ENCODE peak calls at places on chromosomes 2 and 18, in six cellular contexts. M is activated B cell treated with CpG ODN at 0.5 μM for 24 hours, K is cardiac muscle cell, G is GM13976, C is B cell, S is dorsolateral prefrontal cortex. U is an unnamed sample.

GRCh38 chr2:11749646-11750349 is 3.4 kb downstream of the LPIN1 start:
- DNase-seq in M (no peak), K (no peak), G (peak), C (no peak), S (no peak), U (no peak)

GRCh38 chr2:76711490-76711889 is 810.7 kb downstream of the LRRTM4 start:
- DNase-seq in M (no peak), K (no peak), G (no peak), C (no peak), S (no peak), U (no peak)

GRCh38 chr2:225041871-225042799 is at the start of gene DOCK10:
- DNase-seq in M (peak), K (peak), G (peak), C (peak), S (peak), U (peak)

GRCh38 chr2:211035548-211036185 is 479.3 kb downstream of the CPS1 start:
- DNase-seq in M (no peak), K (peak), G (no peak), C (no peak), S (no peak), U (no peak)

GRCh38 chr2:174512345-174512744 is 25.5 kb upstream of the GPR155 start:
- DNase-seq in M (no peak), K (no peak), G (no peak), C (no peak), S (no peak), U (no peak)

GRCh38 chr2:14747447-14747846 is 114.9 kb downstream of the LRATD1 start:
- DNase-seq in M (no peak), K (no peak), G (no peak), C (no peak), S (no peak), U (no peak)

GRCh38 chr2:25618676-25619075 is 54.7 kb downstream of the DTNB start:
- DNase-seq in M (no peak), K (peak), G (no peak), C (no peak), S (no peak), U (no peak)

GRCh38 chr2:239267411-239267941 is 133.3 kb downstream of the HDAC4 start:
- DNase-seq in M (peak), K (peak), G (peak), C (peak), S (no peak), U (peak)

GRCh38 chr2:67515021-67515420 is 117.9 kb downstream of the ETAA1 start:
- DNase-seq in M (no peak), K (no peak), G (no peak), C (no peak), S (no peak), U (no peak)

GRCh38 chr2:148971547-148971946 is 67.0 kb upstream of the LYPD6B start:
- DNase-seq in M (no peak), K (no peak), G (peak), C (no peak), S (no peak), U (no peak)

GRCh38 chr2:205747827-205748386 is 65.6 kb downstream of the NRP2 start:
- DNase-seq in M (no peak), K (no peak), G (no peak), C (no peak), S (no peak), U (no peak)

GRCh38 chr2:201261471-201261870 is 1.1 kb downstream of the CASP8 start:
- DNase-seq in M (no peak), K (no peak), G (no peak), C (no peak), S (no peak), U (peak)

GRCh38 chr2:66095820-66096219 is 339.1 kb upstream of the MEIS1 start:
- DNase-seq in M (no peak), K (no peak), G (no peak), C (no peak), S (no peak), U (no peak)

GRCh38 chr2:20165677-20166509 is 59.0 kb downstream of the SDC1 start:
- DNase-seq in M (no peak), K (no peak), G (peak), C (no peak), S (no peak), U (peak)

GRCh38 chr18:74689251-74689650 is 91.6 kb downstream of the ZNF407 start:
- DNase-seq in M (no peak), K (peak), G (no peak), C (no peak), S (no peak), U (no peak)

GRCh38 chr2:176398783-176399182 is 129.5 kb downstream of the MTX2 start:
- DNase-seq in M (no peak), K (peak), G (no peak), C (no peak), S (no peak), U (no peak)

GRCh38 chr2:202135111-202135874 is 62.2 kb downstream of the KIAA2012 start:
- DNase-seq in M (no peak), K (peak), G (no peak), C (no peak), S (no peak), U (no peak)

GRCh38 chr18:46764586-46764985 is 7.7 kb upstream of the ST8SIA5 start:
- DNase-seq in M (no peak), K (no peak), G (no peak), C (no peak), S (no peak), U (no peak)

GRCh38 chr2:170505631-170506270 is 209.4 kb upstream of the SP5 start:
- DNase-seq in M (no peak), K (peak), G (no peak), C (no peak), S (peak), U (peak)

GRCh38 chr2:85564144-85564563 is 2.9 kb upstream of the GGCX start:
- DNase-seq in M (no peak), K (no peak), G (peak), C (peak), S (no peak), U (no peak)

GRCh38 chr2:27737676-27738348 is 33.7 kb upstream of the MRPL33 start:
- DNase-seq in M (no peak), K (peak), G (no peak), C (no peak), S (no peak), U (no peak)

GRCh38 chr18:7844017-7844416 is 276.9 kb downstream of the PTPRM start:
- DNase-seq in M (no peak), K (peak), G (no peak), C (no peak), S (no peak), U (no peak)

GRCh38 chr2:140905078-140905781 is 1225.6 kb downstream of the LRP1B start:
- DNase-seq in M (no peak), K (no peak), G (no peak), C (no peak), S (no peak), U (no peak)

GRCh38 chr2:149904352-149904751 is 316.8 kb upstream of the MMADHC start:
- DNase-seq in M (no peak), K (no peak), G (no peak), C (no peak), S (no peak), U (no peak)

GRCh38 chr2:233183869-233184418 is 67.5 kb upstream of the ATG16L1 start:
- DNase-seq in M (no peak), K (no peak), G (no peak), C (no peak), S (no peak), U (no peak)

GRCh38 chr2:45014016-45014702 is 4.9 kb upstream of the SIX2 start:
- DNase-seq in M (no peak), K (peak), G (peak), C (peak), S (no peak), U (peak)

GRCh38 chr2:44770221-44771187 is 171.0 kb upstream of the SIX3 start:
- DNase-seq in M (no peak), K (no peak), G (no peak), C (no peak), S (no peak), U (no peak)

GRCh38 chr2:157672129-157672528 is 43.5 kb upstream of the ACVR1C start:
- DNase-seq in M (no peak), K (no peak), G (no peak), C (no peak), S (no peak), U (peak)

GRCh38 chr18:63783394-63783793 is 8.2 kb downstream of the SERPINB7 start:
- DNase-seq in M (no peak), K (no peak), G (peak), C (no peak), S (no peak), U (peak)
- TF ChIP-seq CTCF in M (no peak), K (no peak), G (no peak), C (no peak), S (no peak), U (no peak)

GRCh38 chr2:240701091-240701735 is 9.5 kb downstream of the AQP12A start:
- DNase-seq in M (no peak), K (no peak), G (no peak), C (peak), S (peak), U (no peak)

GRCh38 chr2:240703417-240704341 is 12.0 kb downstream of the AQP12A start:
- DNase-seq in M (no peak), K (no peak), G (no peak), C (peak), S (peak), U (no peak)

GRCh38 chr2:240702640-240703011 is 11.0 kb downstream of the AQP12A start:
- DNase-seq in M (no peak), K (no peak), G (no peak), C (peak), S (peak), U (no peak)

GRCh38 chr2:240704651-240705050 is 13.0 kb downstream of the AQP12A start:
- DNase-seq in M (no peak), K (no peak), G (no peak), C (no peak), S (peak), U (peak)

GRCh38 chr2:240701736-240702639 is 10.3 kb downstream of the AQP12A start:
- DNase-seq in M (no peak), K (no peak), G (no peak), C (peak), S (peak), U (no peak)
- TF ChIP-seq CTCF in M (no peak), K (no peak), G (no peak), C (no peak), S (no peak), U (no peak)

GRCh38 chr2:101961287-101962242 is 30.2 kb upstream of the IL1R2 start:
- DNase-seq in M (no peak), K (peak), G (no peak), C (no peak), S (no peak), U (no peak)
- TF ChIP-seq CTCF in M (no peak), K (peak), G (no peak), C (no peak), S (no peak), U (no peak)

GRCh38 chr18:37551249-37551648 is 14.3 kb downstream of the CELF4 start:
- DNase-seq in M (no peak), K (no peak), G (no peak), C (no peak), S (no peak), U (no peak)

GRCh38 chr18:37551846-37552245 is 13.8 kb downstream of the CELF4 start:
- DNase-seq in M (no peak), K (no peak), G (no peak), C (no peak), S (no peak), U (no peak)

GRCh38 chr18:37554399-37554787 is 11.2 kb downstream of the CELF4 start:
- DNase-seq in M (no peak), K (no peak), G (no peak), C (no peak), S (no peak), U (no peak)

GRCh38 chr18:37552296-37552695 is 13.3 kb downstream of the CELF4 start:
- DNase-seq in M (no peak), K (no peak), G (no peak), C (no peak), S (no peak), U (no peak)

GRCh38 chr18:37553633-37554398 is 11.8 kb downstream of the CELF4 start:
- DNase-seq in M (no peak), K (no peak), G (no peak), C (no peak), S (no peak), U (no peak)
- TF ChIP-seq CTCF in M (no peak), K (peak), G (no peak), C (no peak), S (no peak), U (no peak)

GRCh38 chr2:108960006-108960405 is 29.0 kb downstream of the EDAR start:
- DNase-seq in M (no peak), K (no peak), G (no peak), C (no peak), S (no peak), U (no peak)
- TF ChIP-seq CTCF in M (no peak), K (peak), G (no peak), C (no peak), S (no peak), U (no peak)

GRCh38 chr2:120253021-120253882 is 600 bp downstream of the RALB start:
- DNase-seq in M (no peak), K (peak), G (peak), C (no peak), S (peak), U (peak)
- TF ChIP-seq CTCF in M (no peak), K (peak), G (peak), C (peak), S (peak), U (no peak)

GRCh38 chr2:108536133-108536780 is 2.0 kb downstream of the LIMS1 start:
- DNase-seq in M (no peak), K (peak), G (no peak), C (no peak), S (no peak), U (no peak)
- TF ChIP-seq CTCF in M (no peak), K (no peak), G (no peak), C (no peak), S (no peak), U (no peak)